ENCODE peak calls at places on chromosomes 13 and 19, in ten cellular contexts. N, D, Z, I, S, M, U, B, R and O are unnamed samples.

GRCh38 chr19:48631254-48631653 is 5.9 kb downstream of the DBP start:
- DNase-seq in R (no peak), U (no peak), D (no peak), S (no peak), M (no peak), I (no peak), B (no peak), Z (no peak), N (no peak), O (no peak)

GRCh38 chr19:8085606-8086464 is 33.3 kb downstream of the CCL25 start:
- DNase-seq in U (no peak), R (no peak), N (no peak), M (no peak), I (no peak), B (no peak), Z (no peak), D (no peak), S (no peak), O (no peak)

GRCh38 chr19:42280761-42281174 is 11.7 kb downstream of the CIC start:
- DNase-seq in R (peak; percentile 81), N (peak; percentile 79), U (no peak), D (peak; percentile 78), Z (no peak), B (peak; percentile 91), S (no peak), M (no peak), I (no peak), O (peak; percentile 70)

GRCh38 chr13:101242720-101243119 is 173.6 kb downstream of the NALCN start:
- DNase-seq in M (no peak), S (peak; percentile 23), R (no peak), I (no peak), B (no peak), Z (peak; percentile 10), N (no peak), D (no peak), U (no peak), O (peak; percentile 17)

GRCh38 chr19:3822683-3823344 is 36.6 kb upstream of the MATK start:
- DNase-seq in R (no peak), N (no peak), U (no peak), M (no peak), D (no peak), Z (no peak), S (no peak), I (no peak), B (no peak), O (no peak)

GRCh38 chr19:13334801-13335481 is 171.3 kb downstream of the CACNA1A start:
- DNase-seq in N (no peak), M (no peak), I (no peak), R (no peak), S (no peak), B (no peak), Z (no peak), U (no peak), D (no peak), O (no peak)

GRCh38 chr13:45119990-45120864 is at the start of gene GTF2F2:
- DNase-seq in D (peak; percentile 94), R (peak; percentile 91), U (peak; percentile 85), Z (peak; percentile 92), B (peak; percentile 87), N (peak; percentile 92), S (peak; percentile 92), M (peak; percentile 47), I (peak; percentile 80), O (peak; percentile 92)

GRCh38 chr19:28793391-28794168 is 419.4 kb downstream of the UQCRFS1 start:
- DNase-seq in I (no peak), Z (no peak), R (no peak), M (no peak), B (no peak), D (no peak), N (no peak), S (no peak), U (no peak), O (no peak)

GRCh38 chr13:99086869-99087129 is 108.9 kb upstream of the DOCK9 start:
- DNase-seq in S (peak; percentile 24), B (no peak), I (no peak), U (peak; percentile 42), Z (peak; percentile 11), D (peak; percentile 68), R (no peak), N (no peak), M (no peak), O (no peak)

GRCh38 chr13:99037756-99038155 is 59.9 kb upstream of the DOCK9 start:
- DNase-seq in S (no peak), R (no peak), D (no peak), U (no peak), I (no peak), N (no peak), M (no peak), Z (no peak), B (no peak), O (no peak)

GRCh38 chr13:66492479-66492878 is 737.7 kb downstream of the PCDH9 start:
- DNase-seq in R (no peak), D (no peak), S (no peak), U (no peak), B (no peak), I (no peak), M (no peak), Z (no peak), N (no peak), O (no peak)

GRCh38 chr19:9644472-9644871 is 23.4 kb upstream of the ZNF561 start:
- DNase-seq in D (no peak), S (no peak), B (no peak), N (no peak), I (no peak), U (no peak), M (no peak), R (no peak), Z (no peak), O (no peak)

DNA sequence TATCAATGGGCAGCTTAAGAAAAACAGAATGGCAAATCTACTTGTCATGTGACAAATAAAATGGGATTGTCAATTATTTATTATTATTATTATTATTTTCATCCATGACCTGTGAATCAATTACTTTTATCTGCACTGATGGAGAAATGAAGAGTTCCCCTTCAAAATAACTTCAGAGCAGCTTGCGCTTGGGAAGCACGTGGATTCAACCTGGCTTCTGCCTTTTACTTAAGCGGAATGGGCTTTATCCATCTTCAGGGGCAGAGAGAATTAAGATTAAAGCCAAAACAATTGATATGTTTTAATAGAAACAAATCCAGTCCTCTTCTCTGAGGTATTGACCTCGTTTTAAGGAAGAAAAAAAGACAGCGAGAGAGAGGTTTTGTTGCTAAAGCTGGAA is 913 bp downstream of the SACS start:
- DNase-seq in B (no peak), Z (no peak), R (no peak), N (no peak), M (no peak), I (no peak), S (no peak), D (no peak), U (no peak), O (peak; percentile 16)
- H3K4me3 ChIP-seq in B (peak overlapping the region; percentile 76), Z (peak overlapping the region; percentile 69), R (peak overlapping the region; percentile 80), N (peak overlapping the region; percentile 64), M (peak overlapping the region; percentile 55), I (no peak overlapping the region), S (no peak overlapping the region), D (peak overlapping the region; percentile 75), U (no peak overlapping the region), O (peak overlapping the region; percentile 63)

GRCh38 chr19:17236831-17237543 is 8.7 kb downstream of the NR2F6 start:
- DNase-seq in N (no peak), B (no peak), S (no peak), Z (no peak), D (peak; percentile 49), M (no peak), R (no peak), U (no peak), I (no peak), O (no peak)
- H3K4me3 ChIP-seq in N (peak overlapping the region; percentile 15), B (no peak overlapping the region), S (no peak overlapping the region), Z (no peak overlapping the region), D (no peak overlapping the region), M (no peak overlapping the region), R (no peak overlapping the region), U (no peak overlapping the region), I (no peak overlapping the region), O (no peak overlapping the region)

DNA sequence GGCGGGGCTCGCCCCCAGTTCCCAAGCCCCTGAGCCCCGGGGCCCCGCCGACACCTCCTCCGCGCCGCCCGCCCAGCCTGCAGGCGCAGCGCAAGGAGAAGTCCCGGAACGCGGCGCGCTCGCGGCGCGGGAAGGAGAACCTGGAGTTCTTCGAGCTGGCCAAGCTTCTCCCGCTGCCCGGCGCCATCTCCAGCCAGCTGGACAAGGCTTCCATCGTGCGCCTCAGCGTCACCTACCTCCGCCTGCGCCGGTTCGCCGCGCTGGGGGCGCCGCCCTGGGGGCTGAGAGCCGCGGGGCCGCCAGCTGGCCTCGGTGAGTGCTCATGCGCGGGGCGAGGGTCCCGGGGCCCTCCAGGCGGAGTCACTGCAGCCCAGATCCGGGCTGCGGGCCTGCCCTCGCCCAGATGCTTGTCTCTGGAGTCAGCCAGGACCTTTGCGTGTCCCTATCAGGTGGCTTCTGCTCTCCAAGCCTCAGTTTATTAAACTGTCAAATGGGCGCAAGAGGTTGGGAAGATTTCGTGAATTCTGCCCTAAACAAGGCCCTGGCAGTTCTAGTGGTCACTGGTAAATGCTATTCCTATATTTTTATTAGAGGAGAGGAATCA is 2.0 kb downstream of the NPAS1 start:
- DNase-seq in S (no peak), I (no peak), M (no peak), U (no peak), R (no peak), Z (no peak), B (no peak), D (no peak), N (no peak), O (no peak)
- H3K4me3 ChIP-seq in S (no peak overlapping the region), I (no peak overlapping the region), M (peak overlapping the region; percentile 54), U (no peak overlapping the region), R (no peak overlapping the region), Z (no peak overlapping the region), B (peak overlapping the region; percentile 66), D (peak overlapping the region; percentile 56), N (peak overlapping the region; percentile 43), O (no peak overlapping the region)

GRCh38 chr19:6730941-6731670 is 6.3 kb downstream of the GPR108 start:
- DNase-seq in S (no peak), U (no peak), Z (no peak), N (no peak), B (no peak), R (no peak), M (no peak), D (peak; percentile 57), I (no peak), O (no peak)

GRCh38 chr19:6730153-6730804 is 7.1 kb downstream of the GPR108 start:
- DNase-seq in Z (no peak), S (peak; percentile 48), B (no peak), N (no peak), I (no peak), M (no peak), D (peak; percentile 70), U (no peak), R (no peak), O (no peak)

GRCh38 chr19:6729573-6730152 is 7.7 kb downstream of the GPR108 start:
- DNase-seq in I (no peak), U (no peak), S (no peak), Z (no peak), D (no peak), B (no peak), R (no peak), N (no peak), M (no peak), O (no peak)

GRCh38 chr19:6725513-6726231 is 5.2 kb upstream of the C3 start:
- DNase-seq in R (no peak), Z (no peak), B (no peak), S (no peak), M (no peak), U (no peak), I (no peak), N (no peak), D (no peak), O (no peak)

DNA sequence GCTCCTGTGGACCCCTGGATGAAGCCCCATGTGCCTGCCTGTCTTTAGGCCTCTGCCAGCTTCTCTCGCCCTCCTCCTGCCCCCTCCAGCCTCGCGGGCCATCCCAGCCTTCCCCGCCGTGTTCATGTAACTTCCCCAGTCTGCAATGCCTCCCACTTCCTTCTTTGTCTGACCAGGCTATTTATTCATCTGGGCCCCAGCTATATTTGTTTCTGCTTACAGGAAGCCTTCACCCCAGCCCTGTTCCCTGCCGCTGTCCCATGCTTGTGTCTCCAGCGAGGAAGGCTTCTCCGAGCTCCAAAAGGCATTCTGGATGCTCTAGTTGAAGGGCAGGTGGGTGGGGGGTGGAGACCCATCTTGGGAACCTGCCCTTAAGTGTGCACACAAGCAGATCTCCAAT is 7.9 kb upstream of the C3 start:
- DNase-seq in D (no peak), S (no peak), M (no peak), N (no peak), I (no peak), U (no peak), R (no peak), Z (no peak), B (no peak), O (no peak)
- H3K4me3 ChIP-seq in D (no peak overlapping the region), S (no peak overlapping the region), M (no peak overlapping the region), N (no peak overlapping the region), I (no peak overlapping the region), U (no peak overlapping the region), R (no peak overlapping the region), Z (no peak overlapping the region), B (no peak overlapping the region), O (no peak overlapping the region)